ENCODE peak calls at places on chromosomes 7 and 10, in five cellular contexts. F, T, G, Z and Q are unnamed samples.

GRCh38 chr7:18420176-18420575 is 75.4 kb upstream of the HDAC9 start:
- DNase-seq in F (no peak), T (no peak), G (no peak), Z (no peak), Q (no peak)

GRCh38 chr10:102712089-102712488 is 2.1 kb downstream of the ARL3 start:
- DNase-seq in F (no peak), T (no peak), G (no peak), Z (no peak), Q (no peak)

GRCh38 chr7:158814637-158815036 is 14.7 kb downstream of the ESYT2 start:
- DNase-seq in F (no peak), T (no peak), G (no peak), Z (no peak), Q (no peak)

GRCh38 chr10:12656518-12657142 is 307.3 kb downstream of the CAMK1D start:
- DNase-seq in F (peak; percentile 45), T (no peak), G (peak; percentile 27), Z (peak; percentile 37), Q (no peak)

GRCh38 chr10:32332299-32332750 is 14.6 kb downstream of the EPC1 start:
- DNase-seq in F (no peak), T (peak; percentile 93), G (no peak), Z (no peak), Q (no peak)

GRCh38 chr10:103772096-103772845 is 83.1 kb downstream of the SH3PXD2A start:
- DNase-seq in F (peak; percentile 79), T (no peak), G (peak; percentile 57), Z (no peak), Q (peak; percentile 82)

GRCh38 chr7:110960811-110961210 is 130.1 kb upstream of the LRRN3 start:
- DNase-seq in F (no peak), T (no peak), G (no peak), Z (no peak), Q (no peak)

GRCh38 chr10:99343262-99343661 is 14.1 kb downstream of the CNNM1 start:
- DNase-seq in F (no peak), T (no peak), G (no peak), Z (no peak), Q (no peak)

GRCh38 chr7:104536956-104537355 is 208.6 kb downstream of the LHFPL3 start:
- DNase-seq in F (no peak), T (no peak), G (no peak), Z (no peak), Q (no peak)

GRCh38 chr7:84535584-84536255 is 341.1 kb upstream of the SEMA3A start:
- DNase-seq in F (no peak), T (no peak), G (no peak), Z (no peak), Q (no peak)

GRCh38 chr10:26479766-26480492 is 41.8 kb downstream of the APBB1IP start:
- DNase-seq in F (no peak), T (no peak), G (no peak), Z (no peak), Q (no peak)

GRCh38 chr7:17136156-17136555 is 162.3 kb upstream of the AHR start:
- DNase-seq in F (no peak), T (no peak), G (no peak), Z (no peak), Q (no peak)

GRCh38 chr10:6164271-6165095 is 38.2 kb upstream of the PFKFB3 start:
- DNase-seq in F (no peak), T (no peak), G (no peak), Z (no peak), Q (no peak)

GRCh38 chr10:123995461-123996131 is 97.8 kb downstream of the CHST15 start:
- DNase-seq in F (peak; percentile 61), T (no peak), G (peak; percentile 39), Z (peak; percentile 49), Q (peak; percentile 72)

GRCh38 chr7:121401896-121402295 is 5.8 kb upstream of the FAM3C start:
- DNase-seq in F (no peak), T (no peak), G (no peak), Z (no peak), Q (no peak)

GRCh38 chr7:157233677-157234076 is 95.0 kb downstream of the UBE3C start:
- DNase-seq in F (no peak), T (no peak), G (no peak), Z (no peak), Q (no peak)

GRCh38 chr7:7257899-7258692 is 75.8 kb downstream of the C1GALT1 start:
- DNase-seq in F (no peak), T (peak; percentile 86), G (no peak), Z (no peak), Q (no peak)

GRCh38 chr10:31744025-31744424 is 184.6 kb downstream of the ARHGAP12 start:
- DNase-seq in F (no peak), T (no peak), G (no peak), Z (no peak), Q (no peak)

GRCh38 chr10:29344073-29344820 is 55.4 kb downstream of the LYZL1 start:
- DNase-seq in F (no peak), T (no peak), G (peak; percentile 92), Z (no peak), Q (no peak)

GRCh38 chr10:11414314-11415038 is 197.0 kb downstream of the USP6NL start:
- DNase-seq in F (no peak), T (no peak), G (no peak), Z (no peak), Q (no peak)

GRCh38 chr10:52451817-52452216 is 137.7 kb downstream of the DKK1 start:
- DNase-seq in F (no peak), T (no peak), G (no peak), Z (no peak), Q (no peak)

DNA sequence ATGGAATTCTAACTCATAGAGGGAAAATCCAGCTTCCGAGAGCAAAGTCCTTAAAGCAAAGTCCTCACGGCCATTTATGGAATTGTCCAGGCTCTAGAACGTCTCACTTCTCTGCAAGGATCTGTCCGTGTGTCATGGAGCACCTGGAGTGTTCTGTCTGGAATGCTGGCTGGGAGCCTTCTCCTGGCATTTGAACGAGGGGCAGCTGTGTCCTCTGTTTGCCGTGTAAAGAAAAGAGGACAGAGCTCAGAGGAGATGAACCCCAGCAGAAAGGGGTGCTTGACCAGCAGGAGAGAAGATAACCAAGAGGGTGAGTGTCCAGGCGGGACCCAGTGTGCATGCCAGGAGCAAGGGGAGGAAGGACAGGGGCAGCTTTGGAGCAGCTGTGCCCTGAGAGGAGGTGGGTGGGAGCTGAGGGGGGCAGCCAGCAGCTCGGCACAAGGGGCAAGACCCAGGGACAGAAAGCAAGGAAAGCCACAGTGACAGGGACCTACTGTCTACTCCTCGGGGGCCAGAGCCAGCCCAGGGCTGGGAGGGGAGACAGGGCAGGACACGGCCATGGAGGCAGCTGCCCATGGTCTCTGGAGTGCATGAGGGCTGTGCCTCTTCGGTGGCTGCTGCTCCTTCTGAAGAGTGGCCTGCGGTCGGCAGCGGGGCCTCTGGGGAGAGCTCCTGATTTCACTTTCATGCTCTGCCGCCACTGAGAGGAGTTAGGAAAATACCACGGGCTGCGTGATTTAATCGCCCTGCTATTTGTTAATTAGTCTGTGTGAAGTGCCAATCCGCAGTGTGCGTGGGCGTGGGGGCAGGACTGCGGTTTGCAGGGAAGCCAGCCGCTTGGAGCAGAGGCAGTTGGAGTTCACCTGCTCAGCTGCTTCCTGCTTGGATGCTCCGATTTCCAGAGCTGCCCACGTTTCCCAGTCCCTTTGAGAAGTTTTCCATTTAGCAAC is 149.3 kb upstream of the SHH start:
- DNase-seq in F (no peak), T (no peak), G (no peak), Z (peak; percentile 61), Q (peak; percentile 38)
- TF ChIP-seq SUZ12 in F (no peak), T (no peak), G (no peak), Z (no peak), Q (no peak)

GRCh38 chr10:17406036-17406834 is 48.2 kb downstream of the ST8SIA6 start:
- DNase-seq in F (no peak), T (no peak), G (peak; percentile 15), Z (no peak), Q (no peak)
- TF ChIP-seq SUZ12 in F (no peak), T (no peak), G (no peak), Z (no peak), Q (no peak)

GRCh38 chr10:8206882-8207281 is 152.4 kb downstream of the GATA3 start:
- DNase-seq in F (no peak), T (no peak), G (no peak), Z (no peak), Q (no peak)
- TF ChIP-seq SUZ12 in F (no peak), T (no peak), G (no peak), Z (no peak), Q (no peak)

DNA sequence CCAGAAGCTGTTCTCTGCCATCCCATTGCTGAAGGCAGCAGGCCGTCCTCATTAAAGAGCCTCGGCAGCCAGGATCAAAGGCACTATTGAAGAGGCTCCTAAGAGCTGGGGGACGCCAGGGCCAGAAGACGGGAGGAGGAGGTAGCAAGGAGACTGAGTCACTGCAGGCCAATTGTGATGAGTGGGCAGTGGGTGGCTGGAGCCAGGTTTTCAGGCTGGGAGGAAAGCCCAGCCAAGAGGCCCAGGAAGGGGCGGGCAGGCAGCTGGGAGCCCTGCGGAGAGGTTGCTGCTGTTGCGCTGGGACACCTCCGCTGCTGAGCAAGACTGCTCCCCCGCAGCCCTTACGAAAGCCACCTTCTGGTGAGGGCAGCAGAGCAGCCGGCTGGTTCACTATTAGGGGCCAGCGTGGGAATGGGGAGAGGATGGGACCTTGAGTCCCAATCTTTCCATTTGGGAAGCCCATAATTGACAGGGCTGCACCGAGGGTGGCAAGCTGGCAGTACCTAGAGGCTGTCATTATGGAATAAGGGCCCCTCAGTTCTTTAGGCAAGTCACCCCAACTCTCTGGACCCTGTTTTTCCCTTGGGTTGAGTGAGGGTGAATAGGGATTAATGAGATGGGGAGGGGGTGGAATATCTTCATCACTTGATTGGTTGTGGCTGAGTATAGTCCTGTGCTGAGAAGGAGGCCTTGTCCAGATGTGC is 48.4 kb downstream of the UNC5B start:
- DNase-seq in F (no peak), T (no peak), G (no peak), Z (no peak), Q (no peak)
- TF ChIP-seq SUZ12 in F (no peak), T (no peak), G (no peak), Z (no peak), Q (no peak)

DNA sequence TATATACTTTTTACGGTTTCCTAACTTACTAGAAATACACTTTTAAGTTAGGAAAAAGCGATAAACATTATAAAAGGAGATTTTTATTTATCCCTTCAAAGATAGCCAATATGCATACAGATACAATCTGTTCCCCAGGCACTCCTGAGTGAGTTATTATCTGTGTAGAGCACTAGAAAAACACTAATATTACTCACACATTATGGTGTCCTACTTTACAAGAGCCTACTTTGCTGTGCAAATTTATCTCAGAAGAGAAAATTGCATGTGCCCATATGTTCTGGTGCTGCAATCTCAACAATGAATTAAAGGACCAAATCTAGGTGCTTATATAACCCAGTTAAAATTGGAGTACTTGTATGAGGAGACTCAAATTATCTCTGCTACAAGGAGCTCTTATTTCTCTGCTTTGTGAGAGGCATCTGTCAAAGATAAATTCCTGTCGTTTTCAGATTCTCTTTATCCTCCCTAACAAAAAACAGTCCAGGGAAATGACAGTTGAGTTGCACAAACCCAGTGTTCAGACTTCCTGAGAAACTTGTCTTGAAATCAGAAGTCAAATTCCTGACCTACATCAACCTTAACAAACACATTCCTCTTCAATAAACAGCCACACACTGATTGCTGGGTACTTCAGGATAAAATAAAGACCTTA is 28.9 kb downstream of the CPA1 start:
- DNase-seq in F (no peak), T (no peak), G (no peak), Z (no peak), Q (no peak)
- TF ChIP-seq SUZ12 in F (no peak), T (no peak), G (no peak), Z (no peak), Q (no peak)